ENCODE peak calls at places on chromosomes 6 and 20, in four cellular contexts. One of them, this sample, is unnamed.

GRCh38 chr20:17431621-17432364 is 99.4 kb downstream of the BFSP1 start:
- DNase-seq in HepG2: peak; percentile 57
- DNase-seq in H1: peak; percentile 23
- DNase-seq in K562: peak; percentile 65
- DNase-seq in this sample: peak; percentile 19

GRCh38 chr6:96499781-96500180 is 21.8 kb upstream of the UFL1 start:
- DNase-seq in H1: no peak
- DNase-seq in K562: no peak
- DNase-seq in HepG2: no peak
- DNase-seq in this sample: no peak

GRCh38 chr20:47588158-47588557 is 86.5 kb downstream of the NCOA3 start:
- DNase-seq in K562: no peak
- DNase-seq in H1: no peak
- DNase-seq in HepG2: no peak
- DNase-seq in this sample: no peak

GRCh38 chr6:7538484-7538883 is 3.0 kb upstream of the DSP start:
- DNase-seq in H1: no peak
- DNase-seq in K562: no peak
- DNase-seq in HepG2: no peak
- DNase-seq in this sample: no peak

GRCh38 chr20:7248392-7248992 is 481.0 kb downstream of the BMP2 start:
- DNase-seq in K562: no peak
- DNase-seq in H1: no peak
- DNase-seq in HepG2: no peak
- DNase-seq in this sample: no peak

GRCh38 chr20:13295637-13296036 is 74.6 kb downstream of the ISM1 start:
- DNase-seq in H1: no peak
- DNase-seq in K562: no peak
- DNase-seq in HepG2: no peak
- DNase-seq in this sample: no peak

GRCh38 chr6:39812853-39813533 is 20.8 kb downstream of the DAAM2 start:
- DNase-seq in K562: no peak
- DNase-seq in HepG2: no peak
- DNase-seq in H1: no peak
- DNase-seq in this sample: no peak

GRCh38 chr20:21053002-21053762 is 53.0 kb downstream of the LINC00237 start:
- DNase-seq in HepG2: peak; percentile 97
- DNase-seq in H1: no peak
- DNase-seq in K562: no peak
- DNase-seq in this sample: no peak

GRCh38 chr6:108966855-108967755 is 118.9 kb downstream of the ARMC2 start:
- DNase-seq in H1: no peak
- DNase-seq in K562: no peak
- DNase-seq in HepG2: peak; percentile 43
- DNase-seq in this sample: peak; percentile 7

GRCh38 chr20:10428008-10428407 is 6.0 kb downstream of the MKKS start:
- DNase-seq in HepG2: no peak
- DNase-seq in K562: no peak
- DNase-seq in H1: no peak
- DNase-seq in this sample: no peak

GRCh38 chr6:40623931-40624330 is 36.8 kb upstream of the LRFN2 start:
- DNase-seq in HepG2: no peak
- DNase-seq in H1: no peak
- DNase-seq in K562: no peak
- DNase-seq in this sample: no peak

GRCh38 chr6:367891-368630 is 23.5 kb upstream of the IRF4 start:
- DNase-seq in H1: no peak
- DNase-seq in HepG2: no peak
- DNase-seq in K562: no peak
- DNase-seq in this sample: no peak

GRCh38 chr6:53112404-53112803 is 36.2 kb downstream of the GCM1 start:
- DNase-seq in H1: no peak
- DNase-seq in HepG2: peak; percentile 85
- DNase-seq in K562: no peak
- DNase-seq in this sample: no peak

GRCh38 chr20:20367681-20368413 is at the start of gene INSM1:
- DNase-seq in K562: no peak
- DNase-seq in H1: no peak
- DNase-seq in HepG2: no peak
- DNase-seq in this sample: no peak

GRCh38 chr6:3735029-3735605 is 16.4 kb downstream of the PXDC1 start:
- DNase-seq in K562: no peak
- DNase-seq in HepG2: no peak
- DNase-seq in H1: no peak
- DNase-seq in this sample: no peak

GRCh38 chr20:25245461-25245860 is 2.4 kb upstream of the PYGB start:
- DNase-seq in K562: no peak
- DNase-seq in HepG2: no peak
- DNase-seq in H1: no peak
- DNase-seq in this sample: no peak

GRCh38 chr6:170048615-170049256 is 242.1 kb downstream of the DLL1 start:
- DNase-seq in HepG2: no peak
- DNase-seq in H1: no peak
- DNase-seq in K562: no peak
- DNase-seq in this sample: no peak

GRCh38 chr6:38391909-38392614 is 247.7 kb downstream of the BTBD9 start:
- DNase-seq in HepG2: no peak
- DNase-seq in H1: no peak
- DNase-seq in K562: no peak
- DNase-seq in this sample: no peak

GRCh38 chr6:41578714-41579610 is 32.8 kb downstream of the FOXP4 start:
- DNase-seq in H1: no peak
- DNase-seq in HepG2: no peak
- DNase-seq in K562: peak; percentile 75
- DNase-seq in this sample: no peak

GRCh38 chr6:168264593-168265335 is 54.8 kb downstream of the DACT2 start:
- DNase-seq in H1: no peak
- DNase-seq in K562: no peak
- DNase-seq in HepG2: peak; percentile 91
- DNase-seq in this sample: no peak
- TF ChIP-seq ATF3 in H1: no peak
- TF ChIP-seq ATF3 in K562: no peak
- TF ChIP-seq ATF3 in HepG2: peak; percentile 81
- TF ChIP-seq ATF3 in this sample: no peak

GRCh38 chr6:26183237-26183580 is 96.0 kb downstream of the HFE start:
- DNase-seq in K562: no peak
- DNase-seq in H1: no peak
- DNase-seq in HepG2: no peak
- DNase-seq in this sample: no peak
- TF ChIP-seq FOSL1 in K562: no peak
- TF ChIP-seq FOSL1 in H1: no peak
- TF ChIP-seq FOSL1 in HepG2: no peak
- TF ChIP-seq FOSL1 in this sample: no peak

DNA sequence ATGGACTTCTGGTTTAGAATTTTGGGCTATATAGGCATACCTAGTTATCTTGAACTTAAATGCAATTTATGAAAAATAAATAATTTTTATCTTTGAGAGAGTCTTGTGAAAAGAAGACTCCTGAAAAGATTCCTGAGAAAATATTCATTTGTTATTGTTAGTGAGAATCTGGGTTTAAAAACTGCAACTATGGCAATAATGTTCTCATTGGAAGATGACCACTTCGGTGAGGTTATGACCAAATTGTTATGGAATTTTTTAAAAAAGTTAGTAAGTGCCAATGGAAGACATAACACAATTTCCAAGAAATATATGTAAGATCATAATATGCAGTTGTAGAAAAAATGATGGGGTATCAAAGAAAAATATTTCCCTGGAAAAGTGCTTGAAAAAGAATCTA is 46.3 kb downstream of the GRIK2 start:
- DNase-seq in HepG2: no peak
- DNase-seq in H1: no peak
- DNase-seq in K562: no peak
- DNase-seq in this sample: no peak
- TF ChIP-seq ATF3 in HepG2: no peak
- TF ChIP-seq ATF3 in H1: no peak
- TF ChIP-seq ATF3 in K562: no peak
- TF ChIP-seq ATF3 in this sample: no peak

DNA sequence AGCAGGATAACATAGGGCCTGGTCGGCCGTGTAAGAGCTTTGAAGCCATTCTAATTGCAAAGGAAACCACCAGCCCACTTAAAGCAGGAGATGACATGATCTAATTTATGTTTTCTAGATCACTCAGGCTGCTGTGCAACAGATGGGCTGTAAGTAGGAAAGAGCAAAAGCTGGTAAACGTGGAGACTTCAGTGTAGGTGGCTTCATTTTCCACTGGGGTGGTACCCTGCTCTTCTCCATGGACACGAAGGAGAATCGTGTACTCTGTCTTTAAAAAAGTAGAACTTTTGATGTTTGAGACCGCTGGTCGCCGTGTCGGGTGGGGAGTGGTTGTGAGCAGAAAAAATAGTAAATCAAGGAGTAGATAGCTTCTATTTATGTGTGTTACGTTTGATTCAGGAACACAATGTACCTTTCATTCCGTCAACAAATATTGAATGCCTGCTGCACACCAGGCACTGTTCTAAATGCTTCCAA is 6.4 kb downstream of the CASS4 start:
- DNase-seq in H1: no peak
- DNase-seq in K562: no peak
- DNase-seq in HepG2: no peak
- DNase-seq in this sample: no peak
- TF ChIP-seq FOSL1 in H1: no peak
- TF ChIP-seq FOSL1 in K562: no peak
- TF ChIP-seq FOSL1 in HepG2: no peak
- TF ChIP-seq FOSL1 in this sample: no peak

DNA sequence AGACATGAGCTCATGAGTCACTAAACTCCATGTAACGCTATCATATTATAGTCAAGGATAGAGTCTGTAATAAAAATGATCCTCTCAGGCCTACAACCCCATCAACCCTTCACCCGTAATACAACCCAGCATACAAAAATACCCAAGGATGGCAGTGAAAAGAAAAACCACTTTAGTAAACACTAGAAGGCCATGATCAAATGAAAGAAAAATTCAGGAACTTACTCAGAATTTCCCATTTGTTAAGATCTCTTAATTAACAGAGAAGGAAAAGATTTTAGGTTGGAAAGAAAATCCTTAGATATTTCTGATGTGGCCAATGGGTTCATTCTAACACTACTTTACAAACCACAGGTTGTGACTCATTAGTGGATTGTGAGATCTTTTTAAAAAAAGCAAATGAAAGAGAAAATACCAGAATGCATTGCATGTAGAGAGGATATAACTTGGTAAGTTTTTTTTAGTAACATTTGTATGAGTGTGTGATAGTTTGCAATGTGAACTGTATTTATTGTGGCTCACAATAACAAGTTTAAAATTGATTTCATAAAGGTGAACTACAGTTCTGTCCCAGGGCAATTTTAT is 8.0 kb upstream of the UBE2J1 start:
- DNase-seq in H1: no peak
- DNase-seq in K562: no peak
- DNase-seq in HepG2: no peak
- DNase-seq in this sample: no peak
- TF ChIP-seq ATF3 in H1: no peak
- TF ChIP-seq ATF3 in K562: no peak
- TF ChIP-seq ATF3 in HepG2: no peak
- TF ChIP-seq ATF3 in this sample: no peak

GRCh38 chr20:49460131-49460530 is 22.3 kb downstream of the KCNB1 start:
- DNase-seq in H1: no peak
- DNase-seq in HepG2: no peak
- DNase-seq in K562: no peak
- DNase-seq in this sample: no peak

GRCh38 chr20:49460916-49461315 is 21.6 kb downstream of the KCNB1 start:
- DNase-seq in K562: no peak
- DNase-seq in HepG2: no peak
- DNase-seq in H1: no peak
- DNase-seq in this sample: no peak

GRCh38 chr20:49464556-49464955 is 17.9 kb downstream of the KCNB1 start:
- DNase-seq in K562: no peak
- DNase-seq in H1: no peak
- DNase-seq in HepG2: no peak
- DNase-seq in this sample: no peak

GRCh38 chr20:49459684-49460083 is 22.8 kb downstream of the KCNB1 start:
- DNase-seq in H1: no peak
- DNase-seq in K562: no peak
- DNase-seq in HepG2: no peak
- DNase-seq in this sample: no peak

DNA sequence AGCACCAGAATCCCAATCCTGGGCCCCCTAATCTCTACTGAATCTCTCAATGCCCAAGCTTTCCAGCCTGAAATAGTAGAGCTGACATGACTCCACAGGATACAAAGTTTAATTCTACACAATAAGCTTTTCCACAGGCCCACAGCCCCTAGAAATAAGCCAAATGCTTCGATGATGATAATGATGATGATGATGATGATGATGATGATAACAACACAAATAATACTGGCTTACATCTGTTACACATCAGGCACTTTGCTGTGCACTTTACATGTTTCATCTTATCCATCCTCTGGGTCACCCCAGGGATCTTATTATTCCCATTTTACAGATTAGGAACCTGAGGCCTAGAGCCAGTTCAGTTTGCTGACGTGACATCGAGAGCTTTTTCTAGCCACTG is 20.6 kb downstream of the KCNB1 start:
- DNase-seq in H1: no peak
- DNase-seq in HepG2: no peak
- DNase-seq in K562: no peak
- DNase-seq in this sample: no peak
- TF ChIP-seq FOSL1 in H1: no peak
- TF ChIP-seq FOSL1 in HepG2: no peak
- TF ChIP-seq FOSL1 in K562: no peak
- TF ChIP-seq FOSL1 in this sample: no peak

DNA sequence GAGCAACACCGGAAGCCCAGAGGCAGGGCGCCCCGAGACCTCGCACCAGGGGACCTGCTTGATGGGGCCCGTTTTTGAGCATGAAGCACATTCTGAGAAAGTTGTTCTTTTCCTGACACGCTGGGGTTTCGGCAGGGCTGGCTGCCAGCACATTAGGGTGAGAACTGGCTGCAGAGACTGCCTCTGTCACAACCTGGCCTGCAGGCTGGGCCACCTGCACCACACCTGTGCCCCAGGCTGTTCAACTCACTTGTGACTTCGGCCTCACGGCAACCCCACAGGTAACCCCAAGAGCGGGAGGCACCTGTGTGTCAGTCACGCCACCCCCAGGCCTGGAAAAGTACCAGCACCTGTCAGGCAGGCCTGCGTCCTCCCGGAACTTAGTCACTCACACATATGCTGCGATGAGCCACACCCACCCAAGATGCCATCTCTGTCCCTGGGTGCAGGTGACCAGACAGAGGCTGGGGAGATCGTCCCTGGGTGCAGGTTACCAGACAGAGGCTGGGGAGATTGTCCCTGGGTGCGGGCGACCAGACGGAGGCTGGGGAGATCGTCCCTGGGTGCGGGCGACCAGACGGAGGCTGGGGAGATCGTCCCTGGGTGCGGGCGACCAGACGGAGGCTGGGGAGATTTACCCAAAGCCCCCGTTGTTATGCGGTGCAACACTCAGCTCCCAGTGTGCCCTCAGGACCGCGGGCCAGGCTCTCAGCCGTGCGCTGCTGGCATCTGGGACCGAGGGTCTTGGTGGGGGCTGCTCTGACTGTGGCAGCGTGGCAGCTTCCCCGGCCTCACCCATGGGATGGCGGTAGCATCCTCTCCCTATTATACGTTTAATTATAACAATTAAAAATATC is 82.5 kb upstream of the BHLHE23 start:
- DNase-seq in K562: no peak
- DNase-seq in HepG2: no peak
- DNase-seq in H1: no peak
- DNase-seq in this sample: no peak
- TF ChIP-seq ATF3 in K562: no peak
- TF ChIP-seq ATF3 in HepG2: no peak
- TF ChIP-seq ATF3 in H1: no peak
- TF ChIP-seq ATF3 in this sample: no peak